ENCODE peak calls at places on chromosomes 7 and 10, in seven cellular contexts. S, V, Q, N, M, F and O are unnamed samples.

GRCh38 chr10:26438534-26439269 is 561 bp downstream of the APBB1IP start:
- DNase-seq in Q (no peak), M (peak), N (peak), V (peak), S (no peak), F (peak), O (no peak)

GRCh38 chr7:64733550-64734240 is 60.5 kb upstream of the ZNF138 start:
- DNase-seq in F (no peak), N (no peak), V (no peak), Q (no peak), M (no peak), S (no peak), O (no peak)

GRCh38 chr10:78895469-78895868 is 173.3 kb upstream of the ZMIZ1 start:
- DNase-seq in Q (no peak), N (no peak), F (no peak), M (peak), S (no peak), V (no peak), O (no peak)

GRCh38 chr10:122165492-122165832 is 105.6 kb upstream of the BTBD16 start:
- DNase-seq in S (no peak), F (no peak), Q (no peak), N (no peak), M (no peak), V (no peak), O (no peak)

GRCh38 chr7:105022458-105022857 is 8.5 kb downstream of the KMT2E start:
- DNase-seq in F (no peak), V (no peak), Q (no peak), S (no peak), M (no peak), N (no peak), O (no peak)

GRCh38 chr7:39624202-39624807 is 933 bp downstream of the RALA start:
- DNase-seq in F (no peak), S (peak), M (no peak), Q (peak), N (no peak), V (peak), O (no peak)

GRCh38 chr7:17233643-17234397 is 64.6 kb upstream of the AHR start:
- DNase-seq in M (no peak), Q (peak), V (peak), S (no peak), F (peak), N (no peak), O (no peak)

GRCh38 chr10:90967865-90968264 is 47.0 kb upstream of the ANKRD1 start:
- DNase-seq in F (no peak), S (no peak), N (no peak), Q (no peak), V (no peak), M (no peak), O (no peak)

GRCh38 chr10:91389636-91390512 is 20.3 kb upstream of the HECTD2 start:
- DNase-seq in S (peak), Q (peak), N (no peak), V (peak), M (no peak), F (no peak), O (peak)

GRCh38 chr7:140732436-140732835 is 35.9 kb downstream of the NDUFB2 start:
- DNase-seq in N (no peak), V (peak), S (no peak), M (no peak), F (no peak), Q (no peak), O (no peak)

GRCh38 chr7:129218514-129219036 is 6.3 kb upstream of the AHCYL2 start:
- DNase-seq in Q (peak), S (peak), N (peak), M (peak), V (peak), F (peak), O (peak)

GRCh38 chr10:89543841-89544240 is 8.4 kb upstream of the SLC16A12 start:
- DNase-seq in M (no peak), Q (no peak), S (no peak), V (no peak), N (no peak), F (no peak), O (no peak)

GRCh38 chr10:119190954-119191619 is 12.5 kb upstream of the PRDX3 start:
- DNase-seq in F (no peak), S (no peak), V (no peak), M (no peak), Q (no peak), N (no peak), O (no peak)

GRCh38 chr7:30168800-30169584 is 34.2 kb downstream of the MTURN start:
- DNase-seq in Q (peak), F (peak), S (no peak), N (no peak), M (peak), V (peak), O (peak)

GRCh38 chr10:133325392-133325760 is 11.3 kb downstream of the CALY start:
- DNase-seq in Q (peak), V (no peak), F (no peak), M (no peak), N (no peak), S (no peak), O (no peak)

GRCh38 chr10:96488161-96488935 is 25.4 kb downstream of the TLL2 start:
- DNase-seq in M (no peak), F (no peak), Q (no peak), N (no peak), S (no peak), V (no peak), O (peak)

GRCh38 chr7:89183726-89184125 is 388.2 kb upstream of the TEX47 start:
- DNase-seq in Q (no peak), V (no peak), S (no peak), F (no peak), M (no peak), N (no peak), O (no peak)

GRCh38 chr10:109984013-109984412 is 23.8 kb upstream of the ADD3 start:
- DNase-seq in S (no peak), F (no peak), V (no peak), Q (no peak), N (no peak), M (no peak), O (no peak)

GRCh38 chr10:15780353-15781135 is 60.8 kb upstream of the ITGA8 start:
- DNase-seq in Q (no peak), N (no peak), M (no peak), F (no peak), S (no peak), V (no peak), O (peak)

GRCh38 chr7:83798489-83798888 is 149.6 kb upstream of the SEMA3E start:
- DNase-seq in S (no peak), F (no peak), Q (no peak), V (no peak), M (no peak), N (no peak), O (no peak)

GRCh38 chr7:73850781-73851207 is 8.5 kb upstream of the METTL27 start:
- DNase-seq in V (peak), N (no peak), M (no peak), F (peak), Q (peak), S (no peak), O (peak)

GRCh38 chr10:11598749-11599396 is 12.6 kb downstream of the USP6NL start:
- DNase-seq in M (no peak), S (no peak), F (peak), V (no peak), N (no peak), Q (no peak), O (no peak)

GRCh38 chr7:84069036-84069435 is 125.6 kb downstream of the SEMA3A start:
- DNase-seq in F (peak), Q (no peak), N (no peak), V (no peak), S (no peak), M (no peak), O (no peak)

GRCh38 chr7:1553513-1554210 is 2.3 kb downstream of the TMEM184A start:
- DNase-seq in S (no peak), N (no peak), V (no peak), M (no peak), Q (peak), F (no peak), O (no peak)

GRCh38 chr10:109934958-109935793 is 11.9 kb upstream of the XPNPEP1 start:
- DNase-seq in N (peak), F (no peak), M (peak), V (no peak), Q (peak), S (peak), O (peak)

GRCh38 chr10:88337134-88337533 is 246.0 kb downstream of the RNLS start:
- DNase-seq in F (no peak), S (no peak), N (no peak), Q (no peak), V (no peak), M (no peak), O (no peak)

GRCh38 chr10:51369903-51370302 is 295.6 kb downstream of the PRKG1 start:
- DNase-seq in F (no peak), M (no peak), N (no peak), S (no peak), V (no peak), Q (peak), O (peak)

GRCh38 chr10:34522542-34522941 is 292.6 kb downstream of the PARD3 start:
- DNase-seq in N (no peak), S (no peak), F (no peak), V (peak), M (no peak), Q (peak), O (peak)

GRCh38 chr7:131326576-131326975 is 1.1 kb upstream of the MKLN1 start:
- DNase-seq in Q (no peak), N (no peak), V (no peak), F (no peak), M (no peak), S (no peak), O (no peak)

GRCh38 chr10:58615237-58615935 is 102.7 kb downstream of the BICC1 start:
- DNase-seq in Q (no peak), F (no peak), V (no peak), N (no peak), M (no peak), S (no peak), O (no peak)

GRCh38 chr10:58608356-58608755 is 95.7 kb downstream of the BICC1 start:
- DNase-seq in S (no peak), Q (no peak), V (no peak), N (no peak), M (no peak), F (no peak), O (peak)

GRCh38 chr10:58608826-58609225 is 96.2 kb downstream of the BICC1 start:
- DNase-seq in M (no peak), N (no peak), F (no peak), V (no peak), S (no peak), Q (no peak), O (peak)

GRCh38 chr10:58609525-58610150 is 97.0 kb downstream of the BICC1 start:
- DNase-seq in Q (no peak), M (no peak), V (no peak), S (no peak), F (no peak), N (no peak), O (peak)
- H3K4ac ChIP-seq in Q (no peak), M (no peak), V (no peak), S (no peak), F (no peak), N (no peak), O (peak)

GRCh38 chr10:2005546-2005945 is 268.2 kb upstream of the ADARB2 start:
- DNase-seq in S (no peak), N (no peak), M (no peak), Q (no peak), V (no peak), F (no peak), O (no peak)
- H3K4ac ChIP-seq in S (no peak), N (no peak), M (no peak), Q (no peak), V (no peak), F (no peak), O (no peak)

GRCh38 chr10:30939643-30940042 is 92.0 kb downstream of the ZNF438 start:
- DNase-seq in N (no peak), M (no peak), Q (no peak), F (no peak), S (no peak), V (no peak), O (no peak)
- H3K4ac ChIP-seq in N (no peak), M (no peak), Q (no peak), F (no peak), S (no peak), V (no peak), O (no peak)

GRCh38 chr10:80315391-80315790 is 25.9 kb upstream of the MAT1A start:
- DNase-seq in N (no peak), Q (no peak), M (no peak), V (no peak), F (no peak), S (no peak), O (no peak)
- H3K4ac ChIP-seq in N (no peak), Q (no peak), M (no peak), V (no peak), F (no peak), S (no peak), O (no peak)

DNA sequence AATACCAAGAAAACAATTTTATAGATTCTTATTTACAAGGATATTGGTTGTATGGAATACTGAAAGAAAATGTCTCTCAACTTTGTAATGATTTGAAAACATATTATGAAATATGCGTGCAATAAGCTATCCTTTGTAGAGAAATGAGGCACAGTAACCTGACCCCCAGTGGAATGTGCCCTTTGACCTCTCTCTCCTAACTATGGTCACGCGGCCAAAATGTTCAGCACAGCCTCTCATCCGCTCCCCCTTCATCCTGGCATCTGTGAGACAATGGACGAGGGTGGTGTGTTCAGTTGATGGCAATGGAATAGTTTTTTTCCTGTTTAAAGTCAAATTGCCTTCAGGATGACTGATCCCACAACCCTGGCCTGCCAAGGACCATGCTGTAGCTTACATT is 13.3 kb downstream of the BEND7 start:
- DNase-seq in N (no peak), Q (no peak), S (no peak), F (no peak), V (no peak), M (no peak), O (no peak)
- H3K4ac ChIP-seq in N (no peak), Q (no peak), S (no peak), F (no peak), V (no peak), M (no peak), O (no peak)

GRCh38 chr10:132266594-132267161 is 41.1 kb downstream of the STK32C start:
- DNase-seq in Q (no peak), S (no peak), V (no peak), M (no peak), N (no peak), F (no peak), O (no peak)
- H3K4ac ChIP-seq in Q (no peak), S (no peak), V (no peak), M (no peak), N (no peak), F (no peak), O (no peak)

GRCh38 chr10:98587156-98587555 is 140.4 kb upstream of the HPS1 start:
- DNase-seq in V (no peak), N (no peak), S (no peak), M (no peak), F (no peak), Q (peak), O (no peak)

GRCh38 chr10:98586096-98586495 is 139.4 kb upstream of the HPS1 start:
- DNase-seq in Q (peak), M (no peak), V (no peak), S (no peak), F (no peak), N (no peak), O (no peak)

GRCh38 chr10:98589691-98590090 is 143.0 kb upstream of the HPS1 start:
- DNase-seq in N (no peak), V (no peak), S (no peak), F (peak), Q (peak), M (no peak), O (no peak)

GRCh38 chr10:98589007-98589406 is 142.3 kb upstream of the HPS1 start:
- DNase-seq in M (no peak), N (no peak), F (peak), S (no peak), Q (peak), V (no peak), O (peak)
- H3K4ac ChIP-seq in M (no peak), N (no peak), F (no peak), S (no peak), Q (no peak), V (no peak), O (no peak)